ENCODE peak calls at places on chromosome 19, in six cellular contexts. S is A549; L is right atrium auricular region; V is heart left ventricle; A is stimulated activated naive CD8-positive, alpha-beta T cell treated with anti-CD3 and anti-CD28 coated beads, Interleukin-15, amount 100 ng/mL, for 72 hours; N is uterus. U is an unnamed sample.
A peak's percentile ranks its signal among the peaks of the same experiment; 100 is the strongest.

GRCh38 chr19:2856457-2857055 is 10.6 kb upstream of the ZNF556 start:
- DNase-seq in S (no peak), L (no peak), V (no peak), A (no peak), N (no peak), U (no peak)

GRCh38 chr19:6033744-6034264 is 55.9 kb upstream of the RANBP3 start:
- DNase-seq in S (no peak), L (no peak), V (no peak), A (no peak), N (no peak), U (peak; percentile 9)

GRCh38 chr19:40519352-40520322 is 52.8 kb downstream of the SPTBN4 start:
- DNase-seq in S (peak; percentile 72), L (no peak), V (no peak), A (peak; percentile 26), N (no peak), U (no peak)

GRCh38 chr19:4172861-4173473 is 9.4 kb downstream of the SIRT6 start:
- DNase-seq in S (peak; percentile 17), L (no peak), V (peak; percentile 46), A (peak; percentile 54), N (no peak), U (no peak)

GRCh38 chr19:46999377-46999776 is 20.3 kb upstream of the NPAS1 start:
- DNase-seq in S (no peak), L (no peak), V (no peak), A (no peak), N (no peak), U (no peak)

GRCh38 chr19:3403489-3404323 is 37.3 kb downstream of the NFIC start:
- DNase-seq in S (no peak), L (peak; percentile 97), V (peak; percentile 95), A (no peak), N (peak; percentile 95), U (peak; percentile 99)

GRCh38 chr19:6220385-6221191 is 59.2 kb downstream of the MLLT1 start:
- DNase-seq in S (no peak), L (peak; percentile 85), V (no peak), A (no peak), N (peak; percentile 66), U (no peak)

GRCh38 chr19:45717983-45718650 is 12.6 kb downstream of the FBXO46 start:
- DNase-seq in S (no peak), L (no peak), V (no peak), A (no peak), N (no peak), U (peak; percentile 81)

GRCh38 chr19:9586764-9587163 is 2.5 kb upstream of the ZNF121 start:
- DNase-seq in S (no peak), L (peak; percentile 60), V (peak; percentile 35), A (peak; percentile 72), N (peak; percentile 55), U (no peak)

GRCh38 chr19:47176071-47176626 is 45.5 kb downstream of the SAE1 start:
- DNase-seq in S (no peak), L (no peak), V (no peak), A (no peak), N (no peak), U (no peak)

GRCh38 chr19:4870025-4870700 is 2.7 kb upstream of the PLIN3 start:
- DNase-seq in S (peak; percentile 69), L (peak; percentile 62), V (no peak), A (peak; percentile 38), N (peak; percentile 24), U (no peak)

GRCh38 chr19:39768811-39769210 is 9.8 kb upstream of the LEUTX start:
- DNase-seq in S (no peak), L (no peak), V (no peak), A (no peak), N (no peak), U (no peak)

GRCh38 chr19:3210347-3211017 is 14.0 kb upstream of the CELF5 start:
- DNase-seq in S (peak; percentile 60), L (no peak), V (no peak), A (peak; percentile 66), N (no peak), U (no peak)

GRCh38 chr19:32675720-32676185 is at the start of gene RGS9BP:
- DNase-seq in S (peak; percentile 92), L (peak; percentile 85), V (peak; percentile 88), A (peak; percentile 59), N (peak; percentile 77), U (peak; percentile 86)

GRCh38 chr19:32223595-32224370 is 121.6 kb upstream of the ZNF507 start:
- DNase-seq in S (no peak), L (no peak), V (no peak), A (peak; percentile 18), N (no peak), U (no peak)

GRCh38 chr19:6608950-6609349 is 18.0 kb upstream of the CD70 start:
- DNase-seq in S (no peak), L (peak; percentile 54), V (no peak), A (no peak), N (no peak), U (no peak)

GRCh38 chr19:798415-799075 is 1.3 kb downstream of the PTBP1 start:
- DNase-seq in S (no peak), L (no peak), V (peak; percentile 23), A (peak; percentile 41), N (no peak), U (no peak)

GRCh38 chr19:45496349-45496953 is 396 bp downstream of the RTN2 start:
- DNase-seq in S (no peak), L (no peak), V (no peak), A (peak; percentile 47), N (peak; percentile 47), U (no peak)

GRCh38 chr19:58279925-58280316 is 1.2 kb downstream of the ZNF8 start:
- DNase-seq in S (no peak), L (no peak), V (no peak), A (no peak), N (no peak), U (no peak)

GRCh38 chr19:664913-665443 is 2.0 kb upstream of the RNF126 start:
- DNase-seq in S (peak; percentile 86), L (peak; percentile 85), V (peak; percentile 79), A (peak; percentile 81), N (peak; percentile 79), U (no peak)

GRCh38 chr19:33697766-33698165 is 76.0 kb downstream of the CHST8 start:
- DNase-seq in S (no peak), L (no peak), V (no peak), A (no peak), N (no peak), U (no peak)

GRCh38 chr19:19402656-19403372 is 2.7 kb upstream of the GATAD2A start:
- DNase-seq in S (no peak), L (no peak), V (no peak), A (no peak), N (no peak), U (no peak)

GRCh38 chr19:42253245-42254082 is 1.5 kb downstream of the ERF start:
- DNase-seq in S (peak; percentile 97), L (no peak), V (peak; percentile 71), A (peak; percentile 53), N (peak; percentile 74), U (peak; percentile 85)

GRCh38 chr19:20279516-20279915 is 112.5 kb downstream of the ZNF486 start:
- DNase-seq in S (no peak), L (no peak), V (no peak), A (no peak), N (no peak), U (no peak)

GRCh38 chr19:3176715-3177501 is 1.7 kb upstream of the S1PR4 start:
- DNase-seq in S (peak; percentile 80), L (no peak), V (no peak), A (peak; percentile 72), N (no peak), U (no peak)

GRCh38 chr19:35249848-35250711 is 1.3 kb downstream of the LSR start:
- DNase-seq in S (no peak), L (peak; percentile 46), V (no peak), A (peak; percentile 8), N (no peak), U (no peak)

GRCh38 chr19:16654621-16655020 is 5.3 kb downstream of the SMIM7 start:
- DNase-seq in S (no peak), L (no peak), V (no peak), A (no peak), N (no peak), U (no peak)

GRCh38 chr19:55461974-55462628 is 659 bp upstream of the ISOC2 start:
- DNase-seq in S (no peak), L (no peak), V (no peak), A (no peak), N (no peak), U (no peak)

GRCh38 chr19:49475995-49476880 is 2.2 kb downstream of the FLT3LG start:
- DNase-seq in S (peak; percentile 82), L (no peak), V (no peak), A (peak; percentile 90), N (no peak), U (no peak)

GRCh38 chr19:43300876-43301765 is 31.8 kb upstream of the PSG9 start:
- DNase-seq in S (no peak), L (no peak), V (no peak), A (no peak), N (no peak), U (no peak)